ENCODE peak calls at places on chromosomes 16 and 17, in four cellular contexts. E is K562, N is HepG2, O is Panc1. Q is an unnamed sample.

GRCh38 chr17:32794533-32795246 is 82.2 kb downstream of the MYO1D start:
- DNase-seq in E (peak), N (peak), O (no peak), Q (no peak)

GRCh38 chr16:2980227-2981176 is at the start of gene PKMYT1:
- DNase-seq in E (peak), N (peak), O (no peak), Q (peak)

GRCh38 chr16:24635900-24636610 is 93.4 kb upstream of the TNRC6A start:
- DNase-seq in E (no peak), N (no peak), O (peak), Q (no peak)

GRCh38 chr17:45924332-45924820 is 30.0 kb downstream of the MAPT start:
- DNase-seq in E (no peak), N (no peak), O (no peak), Q (no peak)

GRCh38 chr17:1042486-1042885 is 45.6 kb downstream of the TIMM22 start:
- DNase-seq in E (no peak), N (no peak), O (no peak), Q (no peak)

GRCh38 chr16:20320592-20320991 is 6.7 kb downstream of the GP2 start:
- DNase-seq in E (no peak), N (no peak), O (no peak), Q (no peak)

GRCh38 chr17:76789235-76789788 is 51.4 kb downstream of the MFSD11 start:
- DNase-seq in E (peak), N (no peak), O (no peak), Q (no peak)

GRCh38 chr16:588639-588888 is 1.3 kb upstream of the RAB40C start:
- DNase-seq in E (no peak), N (no peak), O (no peak), Q (no peak)

GRCh38 chr17:80874866-80875445 is 116.7 kb upstream of the CHMP6 start:
- DNase-seq in E (no peak), N (no peak), O (no peak), Q (no peak)

GRCh38 chr16:12480916-12481315 is 322.8 kb downstream of the CPPED1 start:
- DNase-seq in E (no peak), N (no peak), O (no peak), Q (no peak)

GRCh38 chr16:10754941-10755340 is 11.3 kb downstream of the NUBP1 start:
- DNase-seq in E (no peak), N (no peak), O (no peak), Q (no peak)

GRCh38 chr16:1125471-1125870 is 27.4 kb upstream of the CACNA1H start:
- DNase-seq in E (peak), N (no peak), O (no peak), Q (peak)

GRCh38 chr16:62741692-62742091 is 705.5 kb upstream of the CDH8 start:
- DNase-seq in E (no peak), N (no peak), O (no peak), Q (no peak)

DNA sequence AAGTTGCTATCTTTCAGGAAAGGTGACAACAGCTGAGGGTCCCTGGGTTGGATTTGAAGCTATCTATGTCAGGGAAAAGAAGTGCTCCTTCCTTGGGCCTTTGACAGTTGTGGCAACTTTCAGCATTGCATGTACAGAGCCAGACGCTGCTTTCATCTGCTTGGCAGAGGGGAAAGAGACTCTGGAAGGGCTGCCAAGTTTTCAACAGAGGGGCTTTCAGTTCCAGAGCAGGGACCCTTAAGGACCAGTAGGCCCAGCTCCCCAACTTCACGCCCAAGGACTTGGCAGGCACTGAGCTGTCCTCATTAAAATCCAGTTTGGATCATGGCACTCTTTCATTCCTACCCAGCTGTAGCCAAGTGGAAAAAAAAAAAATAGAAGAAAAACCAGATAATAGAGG is 702.4 kb upstream of the CDH8 start:
- DNase-seq in E (no peak), N (no peak), O (no peak), Q (no peak)
- TF ChIP-seq TCF7L2 in E (no peak), N (no peak), O (no peak), Q (no peak)

GRCh38 chr17:21373034-21373433 is 3.1 kb upstream of the KCNJ12 start:
- DNase-seq in E (no peak), N (no peak), O (no peak), Q (no peak)
- TF ChIP-seq TCF7L2 in E (no peak), N (no peak), O (no peak), Q (no peak)

DNA sequence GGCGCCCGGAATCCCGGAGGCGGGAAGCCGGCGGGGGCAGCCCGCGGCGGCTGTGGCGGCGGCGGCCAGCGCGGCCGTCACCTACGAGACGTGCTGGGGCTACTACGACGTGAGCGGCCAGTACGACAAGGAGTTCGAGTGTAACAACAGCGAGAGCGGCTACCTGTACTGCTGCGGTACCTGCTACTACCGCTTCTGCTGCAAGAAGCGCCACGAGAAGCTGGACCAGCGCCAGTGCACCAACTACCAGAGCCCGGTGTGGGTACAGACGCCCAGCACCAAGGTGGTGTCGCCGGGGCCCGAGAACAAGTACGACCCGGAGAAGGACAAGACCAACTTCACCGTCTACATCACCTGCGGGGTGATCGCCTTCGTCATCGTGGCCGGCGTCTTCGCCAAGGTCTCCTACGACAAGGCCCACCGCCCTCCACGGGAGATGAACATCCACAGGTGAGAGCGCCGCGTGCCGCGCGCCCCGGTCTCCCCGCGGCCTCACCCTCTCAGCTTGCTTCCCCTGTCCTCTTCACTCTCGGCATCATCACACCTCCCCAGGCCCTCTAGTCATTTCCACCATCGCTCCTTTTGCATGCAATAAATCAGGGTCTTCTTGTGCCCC is 706 bp downstream of the SHISA6 start:
- DNase-seq in E (no peak), N (no peak), O (no peak), Q (no peak)
- TF ChIP-seq TCF7L2 in E (no peak), N (no peak), O (no peak), Q (no peak)

DNA sequence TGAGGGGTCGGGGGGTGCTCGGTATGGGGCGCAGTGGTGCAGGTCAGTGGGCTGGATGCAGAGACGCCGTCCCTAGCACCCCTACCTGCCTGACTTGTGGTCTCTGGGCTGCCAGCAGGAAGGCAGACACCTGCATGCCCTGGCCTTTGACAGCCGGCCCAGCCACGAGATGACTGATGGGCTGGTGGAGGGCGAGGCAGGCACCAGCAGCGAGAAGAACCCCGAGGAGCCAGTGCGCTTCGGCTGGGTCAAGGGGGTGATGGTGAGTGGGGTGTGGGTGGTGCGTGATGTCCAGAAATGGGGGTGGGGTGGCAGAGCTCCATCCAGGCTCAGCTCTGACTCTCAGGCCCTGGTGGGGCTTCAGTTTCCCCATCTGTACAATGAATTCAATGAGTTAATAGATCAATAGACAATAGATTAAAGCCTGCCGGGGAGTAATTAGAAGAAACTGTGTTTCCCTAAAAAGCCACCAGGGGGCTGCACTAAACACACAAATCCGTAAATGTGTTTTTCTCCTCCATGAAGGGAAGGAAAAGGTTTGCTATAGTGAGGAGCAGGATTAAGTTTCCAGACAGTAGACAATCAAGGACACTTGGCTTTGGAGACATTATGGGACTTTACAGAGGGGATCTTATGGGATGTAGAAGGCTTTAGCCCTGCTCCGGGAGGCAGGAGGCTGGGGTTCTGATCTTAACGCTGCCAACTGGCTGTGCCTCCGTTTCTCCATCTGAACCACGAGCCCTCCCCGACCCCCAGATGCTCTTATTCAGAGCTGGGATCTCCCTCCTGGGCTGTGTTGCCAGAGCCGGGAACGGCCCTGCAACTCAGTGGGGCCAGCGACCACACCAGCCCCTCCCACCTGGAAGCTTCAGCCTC is 2.2 kb downstream of the SLC12A3 start:
- DNase-seq in E (peak), N (peak), O (no peak), Q (peak)
- TF ChIP-seq TCF7L2 in E (no peak), N (no peak), O (no peak), Q (no peak)

DNA sequence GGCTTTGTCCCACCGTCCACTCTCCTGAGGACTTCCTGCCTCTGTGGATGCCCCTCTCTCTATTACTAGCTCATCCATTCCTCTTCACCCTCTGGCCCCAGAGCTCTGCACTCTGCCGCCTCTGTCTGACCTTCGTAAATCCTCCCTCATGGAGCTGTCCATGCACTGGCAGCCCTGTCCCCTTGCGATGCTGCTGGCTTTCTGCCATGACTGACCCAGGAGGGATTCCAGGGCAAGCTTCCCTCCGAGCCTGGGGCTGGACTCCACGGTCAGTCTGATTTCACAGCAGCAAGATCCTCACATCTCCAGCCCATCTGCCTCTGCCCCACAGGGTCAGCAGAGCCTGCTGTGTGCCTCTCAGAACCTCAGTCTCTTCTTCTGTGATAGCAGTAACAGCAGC is 4.7 kb downstream of the CBFA2T3 start:
- DNase-seq in E (no peak), N (no peak), O (no peak), Q (no peak)
- TF ChIP-seq TCF7L2 in E (no peak), N (no peak), O (no peak), Q (no peak)

GRCh38 chr16:47392114-47392513 is 68.7 kb downstream of the ITFG1 start:
- DNase-seq in E (peak), N (peak), O (no peak), Q (peak)

GRCh38 chr16:47395733-47396503 is 64.9 kb downstream of the ITFG1 start:
- DNase-seq in E (no peak), N (no peak), O (no peak), Q (no peak)
- TF ChIP-seq TCF7L2 in E (no peak), N (no peak), O (no peak), Q (no peak)

DNA sequence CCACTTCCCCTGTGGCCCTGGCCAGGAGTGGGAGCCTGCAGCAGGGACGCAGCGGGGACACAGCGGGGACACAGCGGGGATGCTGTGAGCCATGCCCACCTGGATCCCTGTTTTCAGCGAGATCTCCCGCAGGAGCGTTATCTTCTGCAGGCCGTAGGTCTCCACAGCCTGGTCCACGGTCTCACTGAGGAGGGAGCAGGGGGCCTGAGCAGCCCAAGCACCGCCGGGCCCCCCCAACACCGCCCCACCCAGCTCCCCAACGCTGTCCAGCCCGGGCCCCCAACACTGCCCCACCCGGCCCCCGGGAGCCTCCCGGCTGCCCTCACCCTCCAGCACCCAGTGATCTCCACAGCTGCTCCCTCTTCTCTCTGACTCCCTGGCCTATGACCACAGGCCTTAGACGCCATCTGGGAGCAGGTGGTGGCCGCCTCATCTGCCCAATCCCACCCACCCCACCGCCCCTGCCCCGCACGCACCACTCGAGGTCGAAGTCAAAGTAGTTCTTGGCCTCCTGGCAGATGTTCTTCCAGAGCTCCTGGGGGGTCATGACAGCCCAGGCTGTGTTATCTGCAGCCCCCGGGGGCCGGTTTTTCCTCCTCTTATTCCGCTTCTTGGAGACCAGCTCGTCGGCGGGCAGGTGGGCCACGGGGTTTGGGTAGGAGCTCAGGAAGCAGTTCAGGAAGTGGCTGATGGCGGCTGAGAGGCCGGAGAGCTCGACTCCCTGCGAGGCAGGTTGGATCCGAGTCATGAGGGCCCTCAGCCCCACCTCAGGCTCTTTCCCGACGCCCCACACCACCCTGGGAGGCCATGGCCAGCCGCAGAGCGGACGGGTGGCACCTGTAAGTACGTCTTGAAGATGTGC is 17.0 kb downstream of the CLUH start:
- DNase-seq in E (no peak), N (no peak), O (no peak), Q (no peak)
- TF ChIP-seq TCF7L2 in E (no peak), N (no peak), O (no peak), Q (no peak)

GRCh38 chr17:75405365-75406221 is at the start of gene GRB2:
- DNase-seq in E (peak), N (peak), O (peak), Q (peak)
- TF ChIP-seq TCF7L2 in E (no peak), N (no peak), O (no peak), Q (no peak)

GRCh38 chr17:36818134-36818825 is 119.0 kb upstream of the LHX1 start:
- DNase-seq in E (no peak), N (no peak), O (no peak), Q (no peak)
- TF ChIP-seq TCF7L2 in E (no peak), N (no peak), O (no peak), Q (no peak)

Q was measured in HCT116.